ENCODE peak calls at places on chromosomes 1 and 21, in six cellular contexts. One of them, this sample, is unnamed.

GRCh38 chr1:163442214-163442765 is 120.5 kb downstream of the NUF2 start:
- DNase-seq in GM12878: no peak
- DNase-seq in K562: no peak
- DNase-seq in HepG2: no peak
- DNase-seq in GM12892: no peak
- DNase-seq in H1: no peak
- DNase-seq in this sample: no peak

GRCh38 chr21:26093094-26093493 is 77.5 kb downstream of the APP start:
- DNase-seq in GM12878: no peak
- DNase-seq in K562: no peak
- DNase-seq in HepG2: no peak
- DNase-seq in GM12892: no peak
- DNase-seq in H1: no peak
- DNase-seq in this sample: no peak

GRCh38 chr1:16156848-16157495 is 1.1 kb upstream of the EPHA2 start:
- DNase-seq in GM12878: no peak
- DNase-seq in K562: no peak
- DNase-seq in HepG2: peak
- DNase-seq in GM12892: no peak
- DNase-seq in H1: no peak
- DNase-seq in this sample: no peak

GRCh38 chr1:16012590-16013219 is 5.1 kb downstream of the HSPB7 start:
- DNase-seq in GM12878: peak
- DNase-seq in K562: peak
- DNase-seq in HepG2: peak
- DNase-seq in GM12892: no peak
- DNase-seq in H1: peak
- DNase-seq in this sample: peak

GRCh38 chr1:54850082-54850730 is 36.8 kb downstream of the DHCR24 start:
- DNase-seq in GM12878: no peak
- DNase-seq in K562: no peak
- DNase-seq in HepG2: no peak
- DNase-seq in GM12892: no peak
- DNase-seq in H1: no peak
- DNase-seq in this sample: no peak

GRCh38 chr1:206590025-206590834 is 22.0 kb downstream of the EIF2D start:
- DNase-seq in GM12878: no peak
- DNase-seq in K562: peak
- DNase-seq in HepG2: no peak
- DNase-seq in GM12892: no peak
- DNase-seq in H1: no peak
- DNase-seq in this sample: no peak

GRCh38 chr1:202844935-202845334 is 34.2 kb downstream of the PCAT6 start:
- DNase-seq in GM12878: no peak
- DNase-seq in K562: no peak
- DNase-seq in HepG2: no peak
- DNase-seq in GM12892: no peak
- DNase-seq in H1: no peak
- DNase-seq in this sample: no peak

GRCh38 chr1:91503332-91503900 is 2.8 kb downstream of the CDC7 start:
- DNase-seq in GM12878: no peak
- DNase-seq in K562: no peak
- DNase-seq in HepG2: peak
- DNase-seq in GM12892: no peak
- DNase-seq in H1: no peak
- DNase-seq in this sample: no peak

GRCh38 chr1:31815307-31815645 is 546 bp downstream of the SPOCD1 start:
- DNase-seq in GM12878: no peak
- DNase-seq in K562: no peak
- DNase-seq in HepG2: no peak
- DNase-seq in GM12892: no peak
- DNase-seq in H1: no peak
- DNase-seq in this sample: no peak

GRCh38 chr1:229380514-229381160 is 37.8 kb upstream of the CCSAP start:
- DNase-seq in GM12878: no peak
- DNase-seq in K562: no peak
- DNase-seq in HepG2: no peak
- DNase-seq in GM12892: no peak
- DNase-seq in H1: no peak
- DNase-seq in this sample: no peak

GRCh38 chr1:220884109-220884980 is 5.1 kb downstream of the HLX start:
- DNase-seq in GM12878: no peak
- DNase-seq in K562: no peak
- DNase-seq in HepG2: no peak
- DNase-seq in GM12892: no peak
- DNase-seq in H1: no peak
- DNase-seq in this sample: no peak

GRCh38 chr1:117076648-117077047 is 16.5 kb downstream of the TTF2 start:
- DNase-seq in GM12878: no peak
- DNase-seq in K562: no peak
- DNase-seq in HepG2: no peak
- DNase-seq in GM12892: no peak
- DNase-seq in H1: no peak
- DNase-seq in this sample: no peak

GRCh38 chr1:175540928-175541645 is 202.3 kb downstream of the TNR start:
- DNase-seq in GM12878: no peak
- DNase-seq in K562: no peak
- DNase-seq in HepG2: no peak
- DNase-seq in GM12892: no peak
- DNase-seq in H1: peak
- DNase-seq in this sample: no peak

GRCh38 chr1:70977575-70977974 is 70.0 kb downstream of the PTGER3 start:
- DNase-seq in GM12878: no peak
- DNase-seq in K562: no peak
- DNase-seq in HepG2: no peak
- DNase-seq in GM12892: no peak
- DNase-seq in H1: no peak
- DNase-seq in this sample: no peak

GRCh38 chr1:204829133-204829532 is 41.5 kb upstream of the NFASC start:
- DNase-seq in GM12878: no peak
- DNase-seq in K562: no peak
- DNase-seq in HepG2: no peak
- DNase-seq in GM12892: no peak
- DNase-seq in H1: no peak
- DNase-seq in this sample: no peak

GRCh38 chr1:19083081-19083480 is 126.6 kb upstream of the IFFO2 start:
- DNase-seq in GM12878: no peak
- DNase-seq in K562: no peak
- DNase-seq in HepG2: no peak
- DNase-seq in GM12892: no peak
- DNase-seq in H1: no peak
- DNase-seq in this sample: no peak

GRCh38 chr1:49163041-49163440 is 386.4 kb upstream of the BEND5 start:
- DNase-seq in GM12878: no peak
- DNase-seq in K562: no peak
- DNase-seq in HepG2: no peak
- DNase-seq in GM12892: no peak
- DNase-seq in H1: no peak
- DNase-seq in this sample: no peak

GRCh38 chr1:205061227-205061626 is 18.2 kb downstream of the CNTN2 start:
- DNase-seq in GM12878: no peak
- DNase-seq in K562: no peak
- DNase-seq in HepG2: no peak
- DNase-seq in GM12892: no peak
- DNase-seq in H1: no peak
- DNase-seq in this sample: no peak

GRCh38 chr1:32618673-32619221 is 31.6 kb downstream of the ZBTB8OS start:
- DNase-seq in GM12878: no peak
- DNase-seq in K562: peak
- DNase-seq in HepG2: no peak
- DNase-seq in GM12892: no peak
- DNase-seq in H1: no peak
- DNase-seq in this sample: no peak

GRCh38 chr1:85449356-85449755 is 15.6 kb downstream of the DDAH1 start:
- DNase-seq in GM12878: no peak
- DNase-seq in K562: no peak
- DNase-seq in HepG2: no peak
- DNase-seq in GM12892: no peak
- DNase-seq in H1: no peak
- DNase-seq in this sample: no peak

GRCh38 chr1:205374205-205375078 is 17.7 kb upstream of the KLHDC8A start:
- DNase-seq in GM12878: no peak
- DNase-seq in K562: no peak
- DNase-seq in HepG2: no peak
- DNase-seq in GM12892: no peak
- DNase-seq in H1: no peak
- DNase-seq in this sample: no peak

GRCh38 chr1:151157067-151157531 is 650 bp downstream of the TNFAIP8L2 start:
- DNase-seq in GM12878: no peak
- DNase-seq in K562: no peak
- DNase-seq in HepG2: no peak
- DNase-seq in GM12892: no peak
- DNase-seq in H1: no peak
- DNase-seq in this sample: no peak

GRCh38 chr1:181134543-181135461 is 46.3 kb downstream of the IER5 start:
- DNase-seq in GM12878: peak
- DNase-seq in K562: no peak
- DNase-seq in HepG2: no peak
- DNase-seq in GM12892: no peak
- DNase-seq in H1: no peak
- DNase-seq in this sample: no peak

GRCh38 chr1:30378991-30379581 is 344.3 kb downstream of the MATN1 start:
- DNase-seq in GM12878: no peak
- DNase-seq in K562: no peak
- DNase-seq in HepG2: peak
- DNase-seq in GM12892: no peak
- DNase-seq in H1: no peak
- DNase-seq in this sample: no peak

GRCh38 chr1:93675931-93676330 is 5.7 kb downstream of the BCAR3 start:
- DNase-seq in GM12878: no peak
- DNase-seq in K562: no peak
- DNase-seq in HepG2: no peak
- DNase-seq in GM12892: no peak
- DNase-seq in H1: no peak
- DNase-seq in this sample: no peak

GRCh38 chr1:230220478-230220877 is 153.4 kb downstream of the GALNT2 start:
- DNase-seq in GM12878: no peak
- DNase-seq in K562: no peak
- DNase-seq in HepG2: no peak
- DNase-seq in GM12892: no peak
- DNase-seq in H1: no peak
- DNase-seq in this sample: no peak

DNA sequence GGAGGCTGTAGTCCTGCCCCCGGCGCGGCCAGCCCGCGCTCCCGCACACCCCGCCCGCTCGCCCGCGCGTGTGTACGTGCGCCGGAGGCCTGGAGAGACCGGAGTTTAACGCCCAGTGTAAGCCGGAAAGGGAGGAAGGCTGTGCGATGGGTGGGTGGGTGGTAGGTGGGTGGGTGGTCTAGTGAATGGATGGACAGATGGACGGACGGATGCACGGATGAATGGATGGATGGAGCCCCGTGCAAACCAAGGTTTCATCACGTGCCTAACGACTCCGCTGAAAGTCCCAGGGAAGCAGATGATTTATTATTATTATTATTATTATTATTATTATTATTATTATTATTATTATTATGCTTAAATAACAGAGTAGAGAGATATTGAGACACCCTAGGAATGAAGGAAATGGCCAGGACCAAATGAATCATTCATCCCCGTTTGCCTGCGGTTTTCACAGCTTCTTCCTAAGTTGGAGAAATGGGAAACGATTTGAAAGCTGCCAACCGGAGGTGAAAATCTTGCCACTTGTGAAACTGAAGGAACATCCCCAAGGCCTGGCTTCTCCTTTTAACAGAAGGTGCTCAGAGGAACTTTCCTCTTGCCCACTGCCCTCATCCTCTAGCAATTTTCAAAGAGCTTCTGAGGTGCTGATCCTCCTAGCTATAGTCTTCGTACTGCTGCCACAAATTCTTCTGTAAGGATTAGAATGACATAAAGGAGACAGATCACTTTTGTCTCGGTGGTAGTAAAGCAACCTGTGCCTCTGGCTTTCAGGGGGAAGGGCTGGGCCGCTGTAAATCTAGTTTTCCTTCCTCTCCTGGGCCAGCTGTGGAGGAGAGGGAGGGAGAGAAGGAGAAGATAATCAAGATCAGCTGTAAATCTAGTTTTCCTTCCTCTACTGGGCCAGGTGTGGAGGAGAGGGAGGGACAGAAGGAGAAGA is 631 bp upstream of the RGS7 start:
- DNase-seq in GM12878: no peak
- DNase-seq in K562: no peak
- DNase-seq in HepG2: no peak
- DNase-seq in GM12892: no peak
- DNase-seq in H1: no peak
- DNase-seq in this sample: no peak
- TF ChIP-seq TAF1 in GM12878: no peak
- TF ChIP-seq TAF1 in K562: no peak
- TF ChIP-seq TAF1 in HepG2: no peak
- TF ChIP-seq TAF1 in GM12892: no peak
- TF ChIP-seq TAF1 in H1: no peak
- TF ChIP-seq TAF1 in this sample: no peak

GRCh38 chr1:17845583-17845982 is 90.5 kb downstream of the ACTL8 start:
- DNase-seq in GM12878: no peak
- DNase-seq in K562: no peak
- DNase-seq in HepG2: no peak
- DNase-seq in GM12892: no peak
- DNase-seq in H1: no peak
- DNase-seq in this sample: no peak
- TF ChIP-seq POLR2A in GM12878: no peak
- TF ChIP-seq POLR2A in K562: no peak
- TF ChIP-seq POLR2A in HepG2: no peak
- TF ChIP-seq POLR2A in GM12892: no peak
- TF ChIP-seq POLR2A in H1: no peak
- TF ChIP-seq POLR2A in this sample: no peak

DNA sequence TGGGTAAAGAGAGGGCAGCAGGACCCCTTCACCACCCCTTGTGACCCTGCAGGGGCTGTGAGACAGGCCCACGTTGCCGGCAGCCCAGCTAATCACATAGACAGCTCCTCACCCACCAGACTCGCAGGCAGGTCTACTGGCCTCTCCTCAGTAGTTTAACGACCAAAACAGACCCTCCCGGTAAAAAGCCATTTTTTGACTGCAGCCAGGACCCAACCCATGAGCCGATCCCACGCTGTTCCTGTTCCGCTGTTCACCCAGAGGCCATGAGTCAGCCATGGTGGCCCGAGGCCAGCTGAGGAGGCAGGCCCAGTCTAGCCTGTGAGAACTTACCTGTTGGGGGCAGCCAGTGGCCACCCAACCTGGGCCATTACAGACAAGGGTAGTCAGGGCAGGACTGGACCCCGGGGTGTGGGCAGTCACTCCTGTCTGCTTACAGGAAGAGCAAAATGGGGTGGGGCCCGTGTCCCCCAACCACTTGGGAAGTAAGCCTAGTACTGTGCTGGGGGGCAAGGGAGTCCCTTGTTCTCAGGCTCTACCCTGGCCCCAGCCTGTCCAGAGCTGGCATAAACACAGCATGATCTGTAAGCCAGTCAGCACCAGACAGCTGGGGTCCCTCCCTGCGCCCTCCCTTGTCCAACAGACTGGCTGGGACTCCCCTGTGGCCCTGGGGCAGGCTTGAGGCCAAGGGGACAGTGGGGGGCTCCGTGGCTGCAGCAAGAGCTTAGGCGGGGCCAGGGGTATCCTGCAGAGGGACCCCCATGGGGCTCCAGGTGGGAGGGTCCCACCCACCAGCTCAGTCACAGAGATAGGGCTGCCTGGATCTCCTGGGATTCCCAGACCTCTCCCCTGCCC is 61.9 kb downstream of the WNT9A start:
- DNase-seq in GM12878: no peak
- DNase-seq in K562: peak
- DNase-seq in HepG2: no peak
- DNase-seq in GM12892: peak
- DNase-seq in H1: no peak
- DNase-seq in this sample: no peak
- TF ChIP-seq POLR2AphosphoS5 in GM12878: no peak
- TF ChIP-seq POLR2AphosphoS5 in K562: no peak
- TF ChIP-seq POLR2AphosphoS5 in HepG2: no peak
- TF ChIP-seq POLR2AphosphoS5 in GM12892: no peak
- TF ChIP-seq POLR2AphosphoS5 in H1: no peak
- TF ChIP-seq POLR2AphosphoS5 in this sample: no peak

GRCh38 chr1:225813250-225813964 is 3.5 kb downstream of the EPHX1 start:
- DNase-seq in GM12878: no peak
- DNase-seq in K562: peak
- DNase-seq in HepG2: peak
- DNase-seq in GM12892: no peak
- DNase-seq in H1: no peak
- DNase-seq in this sample: no peak
- TF ChIP-seq TAF1 in GM12878: no peak
- TF ChIP-seq TAF1 in K562: peak
- TF ChIP-seq TAF1 in HepG2: peak
- TF ChIP-seq TAF1 in GM12892: no peak
- TF ChIP-seq TAF1 in H1: no peak
- TF ChIP-seq TAF1 in this sample: no peak

This sample was measured in GM12891.